ENCODE peak calls at places on chromosome 5, in nine cellular contexts. U is DMS153; H is A549; D is stimulated activated CD4-positive, alpha-beta T cell treated with anti-CD3 and anti-CD28 coated beads, Interleukin-15, amount 100 ng/mL, for 1 hour; J is lung; M is foreskin fibroblast; Z is epithelial cell of esophagus; I is left ventricle myocardium inferior; X is astrocyte of the cerebellum. T is an unnamed sample.

GRCh38 chr5:81754621-81755020 is 3.7 kb upstream of the SSBP2 start:
- DNase-seq in U (no peak), H (no peak), D (no peak), J (no peak), M (no peak), Z (no peak), I (no peak), X (no peak), T (no peak)

GRCh38 chr5:149633671-149634350 is 52.5 kb downstream of the ARHGEF37 start:
- DNase-seq in U (no peak), H (no peak), D (no peak), J (no peak), M (peak; percentile 11), Z (peak; percentile 92), I (no peak), X (no peak), T (no peak)

GRCh38 chr5:6475626-6476312 is 27.1 kb downstream of the UBE2QL1 start:
- DNase-seq in U (peak; percentile 66), H (no peak), D (no peak), J (no peak), M (no peak), Z (no peak), I (no peak), X (no peak), T (no peak)

GRCh38 chr5:101942321-101942882 is 353.7 kb downstream of the SLCO4C1 start:
- DNase-seq in U (peak; percentile 6), H (no peak), D (no peak), J (peak; percentile 37), M (peak; percentile 3), Z (peak; percentile 56), I (no peak), X (peak; percentile 22), T (peak; percentile 4)

GRCh38 chr5:180950291-180950949 is 38.2 kb upstream of the BTNL3 start:
- DNase-seq in U (no peak), H (no peak), D (no peak), J (no peak), M (peak; percentile 3), Z (peak; percentile 21), I (no peak), X (no peak), T (no peak)

GRCh38 chr5:78549043-78549442 is 99.5 kb downstream of the LHFPL2 start:
- DNase-seq in U (no peak), H (no peak), D (no peak), J (no peak), M (no peak), Z (no peak), I (no peak), X (no peak), T (no peak)

GRCh38 chr5:135304352-135305221 is 94.4 kb downstream of the MACROH2A1 start:
- DNase-seq in U (no peak), H (no peak), D (no peak), J (peak; percentile 23), M (no peak), Z (no peak), I (no peak), X (no peak), T (no peak)

GRCh38 chr5:86688414-86688813 is 70.7 kb downstream of the COX7C start:
- DNase-seq in U (no peak), H (no peak), D (no peak), J (no peak), M (no peak), Z (no peak), I (no peak), X (no peak), T (no peak)

GRCh38 chr5:35754481-35754880 is 102.2 kb upstream of the IL7R start:
- DNase-seq in U (no peak), H (no peak), D (no peak), J (no peak), M (no peak), Z (no peak), I (no peak), X (no peak), T (no peak)

GRCh38 chr5:135229679-135230132 is 169.3 kb downstream of the MACROH2A1 start:
- DNase-seq in U (no peak), H (no peak), D (no peak), J (no peak), M (no peak), Z (no peak), I (no peak), X (no peak), T (no peak)

GRCh38 chr5:20678814-20679298 is 690.9 kb upstream of the CDH18 start:
- DNase-seq in U (no peak), H (peak; percentile 17), D (no peak), J (no peak), M (no peak), Z (peak; percentile 99), I (no peak), X (peak; percentile 22), T (peak; percentile 41)

GRCh38 chr5:143166080-143166479 is 237.4 kb downstream of the NR3C1 start:
- DNase-seq in U (no peak), H (no peak), D (no peak), J (no peak), M (no peak), Z (no peak), I (no peak), X (no peak), T (no peak)

GRCh38 chr5:42970636-42971559 is 69.2 kb downstream of the ANXA2R start:
- DNase-seq in U (no peak), H (no peak), D (no peak), J (no peak), M (no peak), Z (no peak), I (peak; percentile 31), X (no peak), T (no peak)

GRCh38 chr5:180636016-180636402 is 13.4 kb downstream of the FLT4 start:
- DNase-seq in U (no peak), H (no peak), D (no peak), J (no peak), M (no peak), Z (no peak), I (no peak), X (no peak), T (no peak)

GRCh38 chr5:945691-946541 is 53.2 kb downstream of the TRIP13 start:
- DNase-seq in U (no peak), H (no peak), D (no peak), J (no peak), M (no peak), Z (no peak), I (no peak), X (peak; percentile 41), T (no peak)

GRCh38 chr5:138722518-138722917 is 30.7 kb upstream of the CTNNA1 start:
- DNase-seq in U (peak; percentile 81), H (no peak), D (no peak), J (no peak), M (no peak), Z (peak; percentile 40), I (no peak), X (no peak), T (no peak)

GRCh38 chr5:16582081-16582480 is 34.7 kb downstream of the RETREG1 start:
- DNase-seq in U (no peak), H (no peak), D (no peak), J (no peak), M (no peak), Z (peak; percentile 68), I (no peak), X (no peak), T (no peak)

GRCh38 chr5:140084466-140084865 is 29.4 kb upstream of the PURA start:
- DNase-seq in U (no peak), H (no peak), D (no peak), J (no peak), M (peak; percentile 8), Z (no peak), I (peak; percentile 28), X (no peak), T (no peak)

GRCh38 chr5:132466453-132467291 is 23.9 kb downstream of the IRF1 start:
- DNase-seq in U (no peak), H (no peak), D (no peak), J (peak; percentile 62), M (peak; percentile 33), Z (peak; percentile 47), I (peak; percentile 46), X (peak; percentile 31), T (no peak)

GRCh38 chr5:54944364-54944763 is 41.0 kb downstream of the ESM1 start:
- DNase-seq in U (no peak), H (peak; percentile 22), D (no peak), J (no peak), M (peak; percentile 72), Z (peak; percentile 62), I (no peak), X (peak; percentile 19), T (peak; percentile 6)

GRCh38 chr5:58056546-58056945 is 403.3 kb downstream of the PLK2 start:
- DNase-seq in U (no peak), H (no peak), D (no peak), J (no peak), M (peak; percentile 63), Z (no peak), I (no peak), X (peak; percentile 71), T (peak; percentile 62)

GRCh38 chr5:51484326-51484725 is 101.1 kb downstream of the ISL1 start:
- DNase-seq in U (no peak), H (no peak), D (no peak), J (no peak), M (peak; percentile 68), Z (peak; percentile 50), I (no peak), X (no peak), T (no peak)

GRCh38 chr5:83503662-83504061 is 32.1 kb downstream of the VCAN start:
- DNase-seq in U (no peak), H (no peak), D (no peak), J (no peak), M (peak; percentile 30), Z (peak; percentile 20), I (no peak), X (no peak), T (no peak)